ENCODE peak calls at places on chromosomes 12 and 14, in seven cellular contexts. One of them, this sample, is unnamed.
A peak's percentile ranks its signal among the peaks of the same experiment; 100 is the strongest.

GRCh38 chr12:48003226-48004038 is 844 bp downstream of the COL2A1 start:
- DNase-seq in A549: peak; percentile 20
- DNase-seq in HepG2: no peak
- DNase-seq in pancreas: no peak
- DNase-seq in psoas muscle: no peak
- DNase-seq in heart right ventricle: no peak
- DNase-seq in breast epithelium: no peak
- DNase-seq in this sample: no peak

GRCh38 chr12:27705263-27705662 is 5.4 kb upstream of the MRPS35 start:
- DNase-seq in A549: no peak
- DNase-seq in HepG2: peak; percentile 88
- DNase-seq in pancreas: no peak
- DNase-seq in psoas muscle: no peak
- DNase-seq in heart right ventricle: no peak
- DNase-seq in breast epithelium: no peak
- DNase-seq in this sample: no peak

GRCh38 chr12:49552014-49552413 is 13.2 kb downstream of the KCNH3 start:
- DNase-seq in A549: no peak
- DNase-seq in HepG2: no peak
- DNase-seq in pancreas: peak; percentile 79
- DNase-seq in psoas muscle: peak; percentile 59
- DNase-seq in heart right ventricle: peak; percentile 49
- DNase-seq in breast epithelium: peak; percentile 85
- DNase-seq in this sample: no peak

GRCh38 chr12:86275356-86275755 is 19.2 kb upstream of the MGAT4C start:
- DNase-seq in A549: no peak
- DNase-seq in HepG2: no peak
- DNase-seq in pancreas: no peak
- DNase-seq in psoas muscle: no peak
- DNase-seq in heart right ventricle: no peak
- DNase-seq in breast epithelium: no peak
- DNase-seq in this sample: no peak

GRCh38 chr12:52631264-52631663 is 12.9 kb upstream of the KRT73 start:
- DNase-seq in A549: no peak
- DNase-seq in HepG2: no peak
- DNase-seq in pancreas: no peak
- DNase-seq in psoas muscle: no peak
- DNase-seq in heart right ventricle: no peak
- DNase-seq in breast epithelium: peak; percentile 8
- DNase-seq in this sample: no peak

GRCh38 chr14:63438065-63438757 is 105.0 kb downstream of the PPP2R5E start:
- DNase-seq in A549: peak; percentile 81
- DNase-seq in HepG2: peak; percentile 9
- DNase-seq in pancreas: peak; percentile 79
- DNase-seq in psoas muscle: peak; percentile 33
- DNase-seq in heart right ventricle: peak; percentile 68
- DNase-seq in breast epithelium: peak; percentile 89
- DNase-seq in this sample: no peak

GRCh38 chr12:132582582-132583279 is 27.7 kb downstream of the LRCOL1 start:
- DNase-seq in A549: no peak
- DNase-seq in HepG2: no peak
- DNase-seq in pancreas: no peak
- DNase-seq in psoas muscle: peak; percentile 17
- DNase-seq in heart right ventricle: no peak
- DNase-seq in breast epithelium: no peak
- DNase-seq in this sample: no peak

GRCh38 chr12:18700254-18700653 is 37.6 kb downstream of the PLCZ1 start:
- DNase-seq in A549: no peak
- DNase-seq in HepG2: no peak
- DNase-seq in pancreas: no peak
- DNase-seq in psoas muscle: no peak
- DNase-seq in heart right ventricle: peak; percentile 48
- DNase-seq in breast epithelium: no peak
- DNase-seq in this sample: no peak

GRCh38 chr14:23182372-23183014 is 967 bp downstream of the SLC7A8 start:
- DNase-seq in A549: no peak
- DNase-seq in HepG2: no peak
- DNase-seq in pancreas: peak; percentile 56
- DNase-seq in psoas muscle: peak; percentile 35
- DNase-seq in heart right ventricle: no peak
- DNase-seq in breast epithelium: peak; percentile 57
- DNase-seq in this sample: peak; percentile 29

GRCh38 chr12:78226763-78227162 is 396.1 kb downstream of the NAV3 start:
- DNase-seq in A549: no peak
- DNase-seq in HepG2: no peak
- DNase-seq in pancreas: no peak
- DNase-seq in psoas muscle: no peak
- DNase-seq in heart right ventricle: no peak
- DNase-seq in breast epithelium: no peak
- DNase-seq in this sample: no peak

DNA sequence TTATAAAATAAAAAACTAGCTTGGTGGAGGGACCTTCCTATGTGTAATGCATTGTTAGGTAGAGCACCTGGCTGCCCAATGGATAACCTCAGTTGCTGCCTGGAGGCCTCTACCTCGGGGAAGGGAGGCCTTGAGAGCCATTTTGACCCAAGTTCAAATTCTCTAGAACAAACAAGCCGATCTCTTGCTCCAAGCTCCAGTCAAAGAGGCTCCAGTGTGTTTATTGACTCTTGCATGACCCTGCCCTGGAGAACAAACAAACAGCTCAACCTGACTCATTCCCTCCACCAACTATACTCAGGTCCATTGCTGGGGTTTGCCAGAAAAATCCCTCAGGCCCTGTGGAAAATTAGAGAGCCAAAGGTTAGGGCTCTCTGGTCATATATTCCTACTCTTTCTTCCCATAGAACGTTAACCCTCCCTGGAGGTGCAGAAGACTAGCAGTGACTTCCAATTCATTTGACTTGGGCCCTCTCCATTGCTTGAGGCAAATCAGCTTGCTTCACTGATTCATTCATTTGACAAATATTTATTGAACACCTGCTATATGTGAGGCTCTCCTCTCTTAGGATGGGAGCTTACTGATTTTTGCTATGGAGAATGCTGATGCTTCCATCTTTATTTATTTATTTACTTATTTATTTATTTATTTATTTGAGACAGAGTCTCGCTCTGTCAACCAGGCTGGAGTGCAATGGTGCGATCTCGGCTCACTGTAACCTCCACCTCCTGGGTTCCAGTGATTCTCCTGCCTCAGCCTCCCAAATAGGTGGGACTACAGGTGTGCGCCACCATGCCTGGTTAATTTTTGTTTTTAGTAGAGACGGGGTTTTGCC is 73.7 kb upstream of the CISTR start:
- DNase-seq in A549: peak; percentile 96
- DNase-seq in HepG2: peak; percentile 99
- DNase-seq in pancreas: peak; percentile 34
- DNase-seq in psoas muscle: no peak
- DNase-seq in heart right ventricle: no peak
- DNase-seq in breast epithelium: no peak
- DNase-seq in this sample: no peak
- H3K27ac ChIP-seq in A549: peak overlapping the region; percentile 61
- H3K27ac ChIP-seq in HepG2: peak overlapping the region; percentile 64
- H3K27ac ChIP-seq in pancreas: no peak overlapping the region
- H3K27ac ChIP-seq in psoas muscle: no peak overlapping the region
- H3K27ac ChIP-seq in heart right ventricle: no peak overlapping the region
- H3K27ac ChIP-seq in breast epithelium: no peak overlapping the region
- H3K27ac ChIP-seq in this sample: no peak overlapping the region

GRCh38 chr12:82430541-82431145 is 72.3 kb downstream of the METTL25 start:
- DNase-seq in A549: no peak
- DNase-seq in HepG2: no peak
- DNase-seq in pancreas: no peak
- DNase-seq in psoas muscle: no peak
- DNase-seq in heart right ventricle: no peak
- DNase-seq in breast epithelium: no peak
- DNase-seq in this sample: no peak

GRCh38 chr12:82426586-82426985 is 68.3 kb downstream of the METTL25 start:
- DNase-seq in A549: no peak
- DNase-seq in HepG2: no peak
- DNase-seq in pancreas: no peak
- DNase-seq in psoas muscle: no peak
- DNase-seq in heart right ventricle: no peak
- DNase-seq in breast epithelium: no peak
- DNase-seq in this sample: no peak

GRCh38 chr12:82426081-82426480 is 67.8 kb downstream of the METTL25 start:
- DNase-seq in A549: no peak
- DNase-seq in HepG2: no peak
- DNase-seq in pancreas: no peak
- DNase-seq in psoas muscle: no peak
- DNase-seq in heart right ventricle: no peak
- DNase-seq in breast epithelium: no peak
- DNase-seq in this sample: no peak

DNA sequence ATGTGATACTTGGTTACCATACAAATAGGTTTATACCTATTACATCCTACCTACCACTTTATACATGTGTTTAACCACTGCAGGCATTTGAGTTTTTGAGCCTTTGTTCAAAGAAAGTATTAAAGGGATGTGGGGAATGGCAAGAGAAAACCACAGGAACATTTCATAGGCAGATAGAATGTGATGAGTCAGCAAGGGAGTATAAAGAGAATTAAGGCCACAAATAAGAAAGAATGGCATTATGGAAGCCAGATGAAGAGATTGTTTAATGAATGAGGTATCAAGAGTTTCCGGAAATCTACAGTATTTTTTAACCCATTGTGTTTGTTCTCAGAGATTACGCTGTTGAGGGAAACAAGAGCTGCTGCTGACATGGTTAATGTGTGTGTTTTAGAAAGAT is 66.9 kb downstream of the METTL25 start:
- DNase-seq in A549: no peak
- DNase-seq in HepG2: no peak
- DNase-seq in pancreas: no peak
- DNase-seq in psoas muscle: no peak
- DNase-seq in heart right ventricle: no peak
- DNase-seq in breast epithelium: no peak
- DNase-seq in this sample: no peak
- TF ChIP-seq CTCF in A549: no peak
- TF ChIP-seq CTCF in HepG2: no peak
- TF ChIP-seq CTCF in pancreas: no peak
- TF ChIP-seq CTCF in psoas muscle: no peak
- TF ChIP-seq CTCF in heart right ventricle: no peak
- TF ChIP-seq CTCF in breast epithelium: no peak
- TF ChIP-seq CTCF in this sample: no peak

GRCh38 chr12:12821975-12822374 is 8.8 kb downstream of the DDX47 start:
- DNase-seq in A549: no peak
- DNase-seq in HepG2: no peak
- DNase-seq in pancreas: no peak
- DNase-seq in psoas muscle: no peak
- DNase-seq in heart right ventricle: no peak
- DNase-seq in breast epithelium: no peak
- DNase-seq in this sample: no peak

GRCh38 chr12:12819752-12820311 is 6.7 kb downstream of the DDX47 start:
- DNase-seq in A549: peak; percentile 83
- DNase-seq in HepG2: no peak
- DNase-seq in pancreas: no peak
- DNase-seq in psoas muscle: no peak
- DNase-seq in heart right ventricle: no peak
- DNase-seq in breast epithelium: no peak
- DNase-seq in this sample: no peak

GRCh38 chr12:12818693-12819092 is 5.5 kb downstream of the DDX47 start:
- DNase-seq in A549: no peak
- DNase-seq in HepG2: no peak
- DNase-seq in pancreas: no peak
- DNase-seq in psoas muscle: no peak
- DNase-seq in heart right ventricle: no peak
- DNase-seq in breast epithelium: no peak
- DNase-seq in this sample: no peak

GRCh38 chr12:12817611-12818010 is 4.5 kb downstream of the DDX47 start:
- DNase-seq in A549: no peak
- DNase-seq in HepG2: no peak
- DNase-seq in pancreas: no peak
- DNase-seq in psoas muscle: no peak
- DNase-seq in heart right ventricle: no peak
- DNase-seq in breast epithelium: no peak
- DNase-seq in this sample: no peak

GRCh38 chr12:12819221-12819620 is 6.1 kb downstream of the DDX47 start:
- DNase-seq in A549: no peak
- DNase-seq in HepG2: no peak
- DNase-seq in pancreas: no peak
- DNase-seq in psoas muscle: no peak
- DNase-seq in heart right ventricle: no peak
- DNase-seq in breast epithelium: no peak
- DNase-seq in this sample: no peak
- H3K27ac ChIP-seq in A549: peak overlapping the region; percentile 59
- H3K27ac ChIP-seq in HepG2: no peak overlapping the region
- H3K27ac ChIP-seq in pancreas: no peak overlapping the region
- H3K27ac ChIP-seq in psoas muscle: no peak overlapping the region
- H3K27ac ChIP-seq in heart right ventricle: peak overlapping the region; percentile 32
- H3K27ac ChIP-seq in breast epithelium: peak overlapping the region; percentile 82
- H3K27ac ChIP-seq in this sample: no peak overlapping the region

GRCh38 chr12:57738142-57738474 is 434 bp downstream of the AGAP2 start:
- DNase-seq in A549: no peak
- DNase-seq in HepG2: no peak
- DNase-seq in pancreas: no peak
- DNase-seq in psoas muscle: no peak
- DNase-seq in heart right ventricle: no peak
- DNase-seq in breast epithelium: no peak
- DNase-seq in this sample: no peak

GRCh38 chr12:57736743-57737466 is 1.6 kb downstream of the AGAP2 start:
- DNase-seq in A549: no peak
- DNase-seq in HepG2: no peak
- DNase-seq in pancreas: no peak
- DNase-seq in psoas muscle: no peak
- DNase-seq in heart right ventricle: no peak
- DNase-seq in breast epithelium: no peak
- DNase-seq in this sample: no peak

GRCh38 chr12:57735952-57736742 is 2.4 kb downstream of the AGAP2 start:
- DNase-seq in A549: peak; percentile 67
- DNase-seq in HepG2: peak; percentile 37
- DNase-seq in pancreas: no peak
- DNase-seq in psoas muscle: no peak
- DNase-seq in heart right ventricle: peak; percentile 53
- DNase-seq in breast epithelium: no peak
- DNase-seq in this sample: no peak

GRCh38 chr12:57738661-57739237 is at the start of gene AGAP2:
- DNase-seq in A549: no peak
- DNase-seq in HepG2: no peak
- DNase-seq in pancreas: no peak
- DNase-seq in psoas muscle: no peak
- DNase-seq in heart right ventricle: no peak
- DNase-seq in breast epithelium: no peak
- DNase-seq in this sample: no peak

DNA sequence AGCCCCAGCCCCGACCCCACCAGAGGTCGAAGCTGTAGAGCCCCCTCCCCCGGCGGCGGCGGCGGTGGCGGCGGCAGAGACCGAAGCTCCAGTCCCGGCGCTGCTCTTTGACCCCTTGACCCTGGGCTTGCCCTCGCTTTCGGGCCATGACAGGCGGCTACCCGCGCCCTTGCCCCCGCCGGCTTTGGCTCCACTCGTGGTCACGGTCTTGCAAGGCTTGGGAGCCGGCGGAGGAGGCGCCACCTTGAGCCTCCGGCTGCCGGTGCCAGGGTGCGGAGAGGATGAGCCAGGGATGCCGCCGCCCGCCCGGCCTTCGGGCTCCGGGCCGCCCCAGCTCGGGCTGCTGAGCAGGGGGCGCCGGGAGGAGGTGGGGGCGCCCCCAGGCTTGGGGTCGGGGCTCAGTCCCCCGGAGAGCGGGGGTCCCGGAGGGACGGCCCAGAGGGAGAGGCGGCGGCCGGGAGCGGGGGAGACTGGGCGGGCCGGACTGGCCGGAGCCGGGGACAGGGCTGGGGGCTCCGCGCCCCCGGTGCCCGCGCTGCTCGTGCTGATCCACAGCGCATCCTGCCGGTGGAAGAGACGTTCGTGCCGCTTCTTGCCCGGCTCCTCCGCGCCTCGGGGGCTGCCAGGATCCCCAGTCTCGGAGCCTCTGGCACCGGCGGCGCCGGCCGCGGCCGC is 938 bp downstream of the AGAP2 start:
- DNase-seq in A549: no peak
- DNase-seq in HepG2: no peak
- DNase-seq in pancreas: no peak
- DNase-seq in psoas muscle: no peak
- DNase-seq in heart right ventricle: no peak
- DNase-seq in breast epithelium: no peak
- DNase-seq in this sample: no peak
- TF ChIP-seq CTCF in A549: peak; percentile 47
- TF ChIP-seq CTCF in HepG2: peak; percentile 41
- TF ChIP-seq CTCF in pancreas: no peak
- TF ChIP-seq CTCF in psoas muscle: peak; percentile 24
- TF ChIP-seq CTCF in heart right ventricle: peak; percentile 56
- TF ChIP-seq CTCF in breast epithelium: peak; percentile 14
- TF ChIP-seq CTCF in this sample: no peak

This sample was measured in CD4-positive, alpha-beta T cell.